ENCODE peak calls at places on chromosomes 16 and 17, in five cellular contexts. Z is activated T-cell treated with anti-CD3 and anti-CD28 coated beads, Interleukin-2, amount 50 U/mL, for 72 hours; W is NCI-H146; N is NCI-H1092; Y is PC-9. O is an unnamed sample.

GRCh38 chr17:78111727-78112507 is 16.6 kb downstream of the TMC6 start:
- DNase-seq in Z (no peak), W (no peak), N (no peak), Y (no peak), O (no peak)

GRCh38 chr17:79366988-79367571 is 243.8 kb downstream of the RBFOX3 start:
- DNase-seq in Z (no peak), W (no peak), N (no peak), Y (no peak), O (no peak)

GRCh38 chr16:58032710-58033293 is 7.2 kb downstream of the MMP15 start:
- DNase-seq in Z (no peak), W (no peak), N (peak; percentile 39), Y (no peak), O (no peak)

GRCh38 chr16:86362155-86362849 is 148.0 kb upstream of the FOXF1 start:
- DNase-seq in Z (no peak), W (no peak), N (no peak), Y (no peak), O (peak; percentile 46)

GRCh38 chr16:75266738-75267630 is 15.6 kb upstream of the BCAR1 start:
- DNase-seq in Z (no peak), W (no peak), N (peak; percentile 61), Y (no peak), O (no peak)

GRCh38 chr17:13594762-13595697 is 6.7 kb downstream of the HS3ST3A1 start:
- DNase-seq in Z (peak; percentile 85), W (peak; percentile 45), N (peak; percentile 1), Y (peak; percentile 58), O (peak; percentile 65)

GRCh38 chr17:74977802-74978201 is 5.2 kb upstream of the HID1 start:
- DNase-seq in Z (no peak), W (no peak), N (no peak), Y (no peak), O (no peak)

GRCh38 chr17:72143245-72143644 is 22.4 kb downstream of the SOX9 start:
- DNase-seq in Z (no peak), W (peak; percentile 83), N (no peak), Y (no peak), O (no peak)

GRCh38 chr17:9842057-9842758 is 16.5 kb downstream of the GLP2R start:
- DNase-seq in Z (no peak), W (no peak), N (no peak), Y (no peak), O (no peak)

GRCh38 chr16:67104061-67104460 is 5.7 kb upstream of the PHAF1 start:
- DNase-seq in Z (no peak), W (no peak), N (no peak), Y (peak; percentile 11), O (no peak)

GRCh38 chr17:45184144-45184543 is 22.5 kb downstream of the HEXIM2 start:
- DNase-seq in Z (no peak), W (no peak), N (no peak), Y (no peak), O (no peak)

GRCh38 chr17:39281806-39282205 is 56.1 kb upstream of the STAC2 start:
- DNase-seq in Z (no peak), W (no peak), N (no peak), Y (no peak), O (no peak)

GRCh38 chr16:84323626-84324025 is 28.9 kb downstream of the WFDC1 start:
- DNase-seq in Z (no peak), W (no peak), N (no peak), Y (no peak), O (no peak)

GRCh38 chr16:4891097-4891885 is 44.0 kb downstream of the UBN1 start:
- DNase-seq in Z (no peak), W (no peak), N (no peak), Y (no peak), O (no peak)

O was measured in HCT116.